ENCODE peak calls at places on chromosomes 16 and 17, in seven cellular contexts. G, J, U, H, Q, R and D are unnamed samples.

GRCh38 chr17:62807812-62808575 is at the start of gene MARCHF10:
- DNase-seq in G (no peak), J (no peak), U (peak; percentile 69), H (peak; percentile 77), Q (no peak), R (no peak), D (no peak)

GRCh38 chr17:16419074-16419928 is 3.9 kb downstream of the TRPV2 start:
- DNase-seq in G (no peak), J (peak; percentile 77), U (peak; percentile 84), H (no peak), Q (no peak), R (peak; percentile 73), D (peak; percentile 88)

GRCh38 chr16:15907863-15908478 is 19.6 kb upstream of the CEP20 start:
- DNase-seq in G (no peak), J (peak; percentile 24), U (peak; percentile 12), H (peak; percentile 81), Q (no peak), R (peak; percentile 32), D (no peak)

GRCh38 chr17:81960130-81960958 is 643 bp downstream of the NOTUM start:
- DNase-seq in G (no peak), J (no peak), U (no peak), H (no peak), Q (no peak), R (no peak), D (no peak)

GRCh38 chr16:53692146-53692545 is 11.5 kb downstream of the RPGRIP1L start:
- DNase-seq in G (no peak), J (peak; percentile 41), U (peak; percentile 24), H (peak; percentile 49), Q (no peak), R (peak; percentile 44), D (no peak)

GRCh38 chr17:28693866-28694265 is 17.8 kb downstream of the PROCA1 start:
- DNase-seq in G (no peak), J (no peak), U (no peak), H (no peak), Q (no peak), R (no peak), D (no peak)

GRCh38 chr17:8117980-8118768 is at the start of gene ALOXE3:
- DNase-seq in G (no peak), J (peak; percentile 46), U (peak; percentile 87), H (peak; percentile 42), Q (no peak), R (peak; percentile 41), D (no peak)

GRCh38 chr16:54359086-54359485 is 72.5 kb upstream of the IRX3 start:
- DNase-seq in G (no peak), J (no peak), U (no peak), H (no peak), Q (no peak), R (no peak), D (no peak)

GRCh38 chr17:68461589-68461988 is 4.3 kb upstream of the WIPI1 start:
- DNase-seq in G (no peak), J (no peak), U (no peak), H (no peak), Q (no peak), R (no peak), D (no peak)

GRCh38 chr16:57141822-57142631 is 43.8 kb downstream of the PSME3IP1 start:
- DNase-seq in G (no peak), J (no peak), U (no peak), H (no peak), Q (no peak), R (no peak), D (no peak)

GRCh38 chr17:49016775-49017463 is 19.7 kb downstream of the IGF2BP1 start:
- DNase-seq in G (no peak), J (peak; percentile 89), U (peak; percentile 85), H (no peak), Q (no peak), R (peak; percentile 94), D (no peak)

GRCh38 chr16:1042776-1043349 is 29.7 kb upstream of the SSTR5 start:
- DNase-seq in G (no peak), J (no peak), U (no peak), H (no peak), Q (no peak), R (no peak), D (no peak)

GRCh38 chr17:17075037-17075755 is 32.9 kb downstream of the MPRIP start:
- DNase-seq in G (no peak), J (peak; percentile 79), U (peak; percentile 44), H (no peak), Q (peak; percentile 64), R (peak; percentile 77), D (no peak)

GRCh38 chr16:3099732-3100499 is 822 bp upstream of the ZSCAN10 start:
- DNase-seq in G (peak; percentile 45), J (peak; percentile 87), U (peak; percentile 98), H (peak; percentile 95), Q (peak; percentile 78), R (peak; percentile 91), D (peak; percentile 20)

GRCh38 chr16:67880584-67880983 is 4.1 kb upstream of the NRN1L start:
- DNase-seq in G (no peak), J (no peak), U (no peak), H (no peak), Q (no peak), R (no peak), D (no peak)

GRCh38 chr17:20273741-20274500 is 193.4 kb downstream of the LGALS9B start:
- DNase-seq in G (no peak), J (no peak), U (no peak), H (no peak), Q (no peak), R (no peak), D (no peak)

GRCh38 chr17:68182940-68183551 is 64.8 kb upstream of the AMZ2 start:
- DNase-seq in G (no peak), J (no peak), U (no peak), H (no peak), Q (no peak), R (no peak), D (no peak)

GRCh38 chr17:7204828-7205461 is 14.7 kb downstream of the DLG4 start:
- DNase-seq in G (no peak), J (peak; percentile 85), U (peak; percentile 91), H (peak; percentile 98), Q (peak; percentile 58), R (peak; percentile 89), D (peak; percentile 67)

GRCh38 chr17:55063857-55064485 is 95.4 kb downstream of the STXBP4 start:
- DNase-seq in G (no peak), J (no peak), U (no peak), H (no peak), Q (no peak), R (no peak), D (no peak)

GRCh38 chr16:30984669-30985400 is at the start of gene HSD3B7:
- DNase-seq in G (peak; percentile 41), J (peak; percentile 80), U (peak; percentile 92), H (peak; percentile 95), Q (peak; percentile 91), R (peak; percentile 86), D (peak; percentile 34)

GRCh38 chr17:56230660-56231059 is 77.4 kb downstream of the ANKFN1 start:
- DNase-seq in G (peak; percentile 27), J (peak; percentile 25), U (peak; percentile 9), H (no peak), Q (peak; percentile 17), R (peak; percentile 20), D (peak; percentile 24)

GRCh38 chr17:66292351-66292750 is 10.1 kb upstream of the PRKCA start:
- DNase-seq in G (no peak), J (no peak), U (no peak), H (no peak), Q (no peak), R (no peak), D (no peak)

GRCh38 chr17:5971969-5972368 is 98.2 kb upstream of the WSCD1 start:
- DNase-seq in G (no peak), J (no peak), U (no peak), H (no peak), Q (no peak), R (no peak), D (no peak)

GRCh38 chr17:44102845-44103622 is 20.4 kb downstream of the HDAC5 start:
- DNase-seq in G (no peak), J (no peak), U (no peak), H (no peak), Q (no peak), R (no peak), D (no peak)

GRCh38 chr17:46964315-46965265 is 14.5 kb downstream of the RPRML start:
- DNase-seq in G (no peak), J (peak; percentile 57), U (no peak), H (peak; percentile 66), Q (no peak), R (peak; percentile 41), D (no peak)

GRCh38 chr17:214881-215331 is 33.5 kb upstream of the DOC2B start:
- DNase-seq in G (no peak), J (no peak), U (no peak), H (peak; percentile 10), Q (no peak), R (no peak), D (no peak)

GRCh38 chr16:27972500-27972899 is 91.0 kb downstream of the GSG1L start:
- DNase-seq in G (no peak), J (peak; percentile 36), U (peak; percentile 34), H (peak; percentile 62), Q (no peak), R (peak; percentile 33), D (no peak)
- TF ChIP-seq CTCF in G (peak; percentile 43), J (peak; percentile 56), U (peak; percentile 52), H (no peak), Q (no peak), R (peak; percentile 56), D (peak; percentile 50)

GRCh38 chr16:23742761-23743160 is 12.1 kb upstream of the CHP2 start:
- DNase-seq in G (no peak), J (no peak), U (no peak), H (no peak), Q (no peak), R (no peak), D (no peak)
- TF ChIP-seq CTCF in G (no peak), J (no peak), U (no peak), H (no peak), Q (no peak), R (no peak), D (no peak)

GRCh38 chr17:1484586-1485310 is 7.7 kb downstream of the MYO1C start:
- DNase-seq in G (no peak), J (peak; percentile 64), U (peak; percentile 87), H (peak; percentile 65), Q (no peak), R (peak; percentile 58), D (no peak)
- TF ChIP-seq CTCF in G (no peak), J (no peak), U (no peak), H (no peak), Q (no peak), R (peak; percentile 26), D (peak; percentile 33)

GRCh38 chr17:75396025-75396424 is 9.5 kb downstream of the GRB2 start:
- DNase-seq in G (no peak), J (no peak), U (no peak), H (no peak), Q (no peak), R (no peak), D (no peak)

GRCh38 chr17:75390982-75391381 is 14.5 kb downstream of the GRB2 start:
- DNase-seq in G (no peak), J (peak; percentile 18), U (no peak), H (no peak), Q (no peak), R (peak; percentile 23), D (no peak)

GRCh38 chr17:75392559-75392958 is 12.9 kb downstream of the GRB2 start:
- DNase-seq in G (no peak), J (no peak), U (no peak), H (no peak), Q (no peak), R (no peak), D (no peak)

GRCh38 chr17:75394332-75394918 is 11.1 kb downstream of the GRB2 start:
- DNase-seq in G (no peak), J (no peak), U (peak; percentile 16), H (no peak), Q (no peak), R (no peak), D (no peak)

GRCh38 chr17:75393523-75394331 is 11.8 kb downstream of the GRB2 start:
- DNase-seq in G (peak; percentile 97), J (peak; percentile 98), U (peak; percentile 98), H (peak; percentile 100), Q (peak; percentile 95), R (peak; percentile 99), D (peak; percentile 93)
- TF ChIP-seq CTCF in G (no peak), J (no peak), U (no peak), H (no peak), Q (no peak), R (peak; percentile 15), D (no peak)